ENCODE peak calls at places on chromosomes 7 and 10, in ten cellular contexts. X is activated naive CD8-positive, alpha-beta T cell treated with anti-CD3 and anti-CD28 coated beads, Interleukin-2, amount 50 U/mL, for 16 hours; T is Caki2; F is fibroblast of gingiva; B is IMR-90; Y is 8988T; E is GM12865; V is occipital lobe; Q is NCI-H748 treated with DMSO at 0.1 percent for 48 hours; Z is left cardiac atrium. D is an unnamed sample.

GRCh38 chr7:114402866-114403635 is 11.6 kb upstream of the FOXP2 start:
- DNase-seq in X (no peak), T (peak), F (no peak), B (no peak), Y (no peak), E (no peak), V (no peak), Q (no peak), Z (no peak), D (no peak)

GRCh38 chr10:11525503-11525902 is 85.9 kb downstream of the USP6NL start:
- DNase-seq in X (no peak), T (no peak), F (peak), B (peak), Y (no peak), E (no peak), V (no peak), Q (no peak), Z (peak), D (peak)

GRCh38 chr7:7486362-7486761 is 49.3 kb downstream of the COL28A1 start:
- DNase-seq in X (no peak), T (no peak), F (no peak), B (no peak), Y (no peak), E (peak), V (no peak), Q (no peak), Z (no peak), D (no peak)

GRCh38 chr10:112490543-112490942 is 43.5 kb downstream of the VTI1A start:
- DNase-seq in X (no peak), T (no peak), F (peak), B (peak), Y (no peak), E (no peak), V (no peak), Q (peak), Z (no peak), D (no peak)

GRCh38 chr10:1573981-1574380 is 163.3 kb downstream of the ADARB2 start:
- DNase-seq in X (no peak), T (no peak), F (no peak), B (no peak), Y (no peak), E (no peak), V (no peak), Q (no peak), Z (no peak), D (no peak)

GRCh38 chr10:128860574-128860973 is 606.5 kb upstream of the MGMT start:
- DNase-seq in X (no peak), T (no peak), F (no peak), B (no peak), Y (no peak), E (no peak), V (no peak), Q (no peak), Z (no peak), D (no peak)

GRCh38 chr10:24463683-24464426 is 254.9 kb downstream of the KIAA1217 start:
- DNase-seq in X (no peak), T (peak), F (peak), B (peak), Y (no peak), E (peak), V (no peak), Q (no peak), Z (no peak), D (peak)

GRCh38 chr10:15253951-15254807 is 85.7 kb upstream of the NMT2 start:
- DNase-seq in X (no peak), T (no peak), F (no peak), B (no peak), Y (no peak), E (peak), V (no peak), Q (no peak), Z (no peak), D (no peak)

GRCh38 chr10:15571570-15571969 is 148.2 kb downstream of the ITGA8 start:
- DNase-seq in X (no peak), T (no peak), F (peak), B (peak), Y (no peak), E (no peak), V (no peak), Q (no peak), Z (peak), D (peak)

GRCh38 chr7:11751807-11752389 is 80.1 kb downstream of the THSD7A start:
- DNase-seq in X (no peak), T (no peak), F (no peak), B (no peak), Y (no peak), E (peak), V (no peak), Q (no peak), Z (no peak), D (no peak)

GRCh38 chr7:922334-923107 is 32.0 kb downstream of the ADAP1 start:
- DNase-seq in X (no peak), T (no peak), F (no peak), B (no peak), Y (no peak), E (no peak), V (no peak), Q (no peak), Z (peak), D (no peak)

GRCh38 chr7:143361552-143362125 is 874 bp downstream of the FAM131B start:
- DNase-seq in X (no peak), T (no peak), F (no peak), B (no peak), Y (no peak), E (no peak), V (no peak), Q (peak), Z (no peak), D (no peak)

GRCh38 chr10:21517983-21518628 is 7.4 kb downstream of the SKIDA1 start:
- DNase-seq in X (no peak), T (peak), F (no peak), B (peak), Y (no peak), E (no peak), V (no peak), Q (peak), Z (no peak), D (no peak)

GRCh38 chr7:112047421-112047820 is 158.8 kb downstream of the DOCK4 start:
- DNase-seq in X (no peak), T (no peak), F (no peak), B (no peak), Y (no peak), E (no peak), V (no peak), Q (no peak), Z (no peak), D (no peak)

GRCh38 chr10:120115959-120116358 is 223.4 kb downstream of the SEC23IP start:
- DNase-seq in X (no peak), T (peak), F (no peak), B (no peak), Y (no peak), E (no peak), V (no peak), Q (no peak), Z (no peak), D (no peak)

GRCh38 chr7:70434376-70434775 is 697.6 kb upstream of the GALNT17 start:
- DNase-seq in X (no peak), T (no peak), F (no peak), B (no peak), Y (no peak), E (no peak), V (no peak), Q (no peak), Z (no peak), D (no peak)

GRCh38 chr10:112953760-112954159 is 3.7 kb downstream of the TCF7L2 start:
- DNase-seq in X (no peak), T (peak), F (peak), B (peak), Y (no peak), E (no peak), V (no peak), Q (no peak), Z (no peak), D (no peak)

GRCh38 chr10:30056767-30057355 is 2.5 kb downstream of the JCAD start:
- DNase-seq in X (no peak), T (peak), F (no peak), B (no peak), Y (no peak), E (no peak), V (no peak), Q (no peak), Z (no peak), D (no peak)

GRCh38 chr7:123548406-123548805 is 9.2 kb downstream of the NDUFA5 start:
- DNase-seq in X (no peak), T (no peak), F (no peak), B (no peak), Y (no peak), E (no peak), V (no peak), Q (no peak), Z (no peak), D (no peak)

GRCh38 chr10:97076781-97077180 is 109.0 kb downstream of the SLIT1 start:
- DNase-seq in X (no peak), T (no peak), F (no peak), B (no peak), Y (no peak), E (no peak), V (no peak), Q (no peak), Z (no peak), D (no peak)

D was measured in uterus.